ENCODE peak calls at places on chromosomes 13 and 19, in nine cellular contexts. Q is activated effector memory CD4-positive, alpha-beta T cell treated with anti-CD3 and anti-CD28 coated beads, Interleukin-2, amount 50 U/mL, for 16 hours; X is activated CD4-positive, alpha-beta T cell treated with anti-CD3 and anti-CD28 coated beads, Interleukin-2, amount 50 U/mL, for 4 hours; B is mucosa of gallbladder; C is head of caudate nucleus; J is stimulated activated CD4-positive, alpha-beta T cell treated with anti-CD3 and anti-CD28 coated beads, Interleukin-4, amount 100 ng/mL, for 48 hours; O is AG04450; Z is epithelial cell of esophagus; U is AG09309. E is an unnamed sample.

GRCh38 chr13:43953370-43953769 is 73.7 kb downstream of the LACC1 start:
- DNase-seq in C (no peak), Q (no peak), Z (peak), U (no peak), X (no peak), J (no peak), O (no peak), B (no peak), E (no peak)

GRCh38 chr19:28980236-28980868 is 232.6 kb downstream of the UQCRFS1 start:
- DNase-seq in Q (no peak), Z (no peak), U (peak), B (no peak), C (no peak), O (no peak), J (no peak), X (no peak), E (no peak)

GRCh38 chr13:85619321-85619720 is 179.9 kb downstream of the SLITRK6 start:
- DNase-seq in O (no peak), Q (no peak), X (no peak), U (no peak), B (no peak), C (no peak), J (no peak), Z (no peak), E (no peak)

GRCh38 chr19:47036233-47036651 is 12.2 kb downstream of the TMEM160 start:
- DNase-seq in O (no peak), B (no peak), U (no peak), X (no peak), C (no peak), Z (peak), Q (no peak), J (no peak), E (peak)

GRCh38 chr19:49857834-49858590 is 7.1 kb downstream of the PTOV1 start:
- DNase-seq in J (no peak), C (no peak), O (no peak), B (no peak), X (no peak), U (no peak), Q (no peak), Z (no peak), E (no peak)

GRCh38 chr13:78603240-78603947 is at the start of gene POU4F1:
- DNase-seq in Q (peak), O (no peak), X (peak), U (no peak), Z (peak), B (no peak), J (peak), C (no peak), E (no peak)

GRCh38 chr19:19489804-19490204 is 25.5 kb downstream of the TSSK6 start:
- DNase-seq in C (no peak), U (no peak), J (no peak), B (no peak), X (no peak), O (no peak), Z (no peak), Q (no peak), E (no peak)

GRCh38 chr19:45782162-45782623 is at the start of gene DMPK:
- DNase-seq in O (no peak), Z (peak), X (no peak), C (no peak), B (no peak), U (no peak), J (no peak), Q (no peak), E (no peak)

GRCh38 chr13:104534847-104535246 is 1468.6 kb upstream of the SLC10A2 start:
- DNase-seq in Z (no peak), Q (no peak), O (no peak), B (no peak), X (no peak), J (no peak), U (no peak), C (no peak), E (no peak)

GRCh38 chr19:1221141-1221903 is 15.7 kb downstream of the STK11 start:
- DNase-seq in U (no peak), J (no peak), C (no peak), X (no peak), Z (no peak), B (no peak), Q (no peak), O (no peak), E (no peak)